ENCODE peak calls at places on chromosomes 11 and 22, in five cellular contexts. N, R, J, D and U are unnamed samples.

GRCh38 chr22:33519140-33519973 is 400.9 kb downstream of the LARGE1 start:
- DNase-seq in N (peak; percentile 56), R (peak; percentile 45), J (peak; percentile 46), D (no peak), U (no peak)

GRCh38 chr22:44550666-44551491 is 52.8 kb upstream of the RTL6 start:
- DNase-seq in N (peak; percentile 94), R (no peak), J (no peak), D (peak; percentile 72), U (peak; percentile 91)

GRCh38 chr22:46652930-46653331 is 32.7 kb downstream of the GRAMD4 start:
- DNase-seq in N (peak; percentile 63), R (no peak), J (no peak), D (peak; percentile 47), U (no peak)

GRCh38 chr22:50303848-50304527 is 3.5 kb downstream of the PLXNB2 start:
- DNase-seq in N (no peak), R (peak; percentile 47), J (no peak), D (no peak), U (no peak)

GRCh38 chr11:64164392-64165312 is 1.3 kb downstream of the MACROD1 start:
- DNase-seq in N (no peak), R (no peak), J (no peak), D (peak; percentile 65), U (no peak)

GRCh38 chr11:134560566-134561347 is 148.7 kb upstream of the B3GAT1 start:
- DNase-seq in N (no peak), R (no peak), J (no peak), D (no peak), U (no peak)

GRCh38 chr11:131581006-131581405 is 210.6 kb downstream of the NTM start:
- DNase-seq in N (no peak), R (no peak), J (no peak), D (no peak), U (no peak)

GRCh38 chr11:115759622-115760527 is 255.7 kb upstream of the CADM1 start:
- DNase-seq in N (no peak), R (peak; percentile 64), J (no peak), D (peak; percentile 50), U (no peak)

GRCh38 chr11:96272542-96273306 is 70.3 kb downstream of the MAML2 start:
- DNase-seq in N (peak; percentile 66), R (no peak), J (no peak), D (no peak), U (no peak)

GRCh38 chr11:119409731-119410130 is 13.2 kb downstream of the THY1 start:
- DNase-seq in N (no peak), R (no peak), J (no peak), D (no peak), U (no peak)

GRCh38 chr11:75762158-75762557 is 6.4 kb upstream of the DGAT2 start:
- DNase-seq in N (no peak), R (no peak), J (no peak), D (no peak), U (no peak)

GRCh38 chr11:9385288-9385902 is 943 bp downstream of the IPO7 start:
- DNase-seq in N (no peak), R (no peak), J (peak; percentile 43), D (no peak), U (no peak)

GRCh38 chr22:39718206-39718605 is 147.7 kb downstream of the CACNA1I start:
- DNase-seq in N (no peak), R (no peak), J (no peak), D (no peak), U (no peak)

GRCh38 chr22:45604239-45604711 is 67.4 kb upstream of the ATXN10 start:
- DNase-seq in N (peak; percentile 59), R (no peak), J (peak; percentile 85), D (no peak), U (no peak)

GRCh38 chr11:45580399-45580798 is 85.0 kb downstream of the CHST1 start:
- DNase-seq in N (peak; percentile 28), R (no peak), J (peak; percentile 11), D (no peak), U (no peak)

GRCh38 chr11:68843703-68844312 is 2.1 kb upstream of the CPT1A start:
- DNase-seq in N (peak; percentile 60), R (peak; percentile 11), J (no peak), D (peak; percentile 87), U (no peak)

GRCh38 chr22:45096256-45096907 is 67.3 kb upstream of the NUP50 start:
- DNase-seq in N (peak; percentile 66), R (peak; percentile 29), J (peak; percentile 64), D (no peak), U (no peak)

GRCh38 chr11:34788642-34789041 is 127.5 kb downstream of the APIP start:
- DNase-seq in N (no peak), R (no peak), J (no peak), D (no peak), U (no peak)

GRCh38 chr22:38079804-38080203 is 4.2 kb downstream of the SLC16A8 start:
- DNase-seq in N (no peak), R (no peak), J (no peak), D (no peak), U (no peak)

GRCh38 chr11:6911946-6912345 is 8.9 kb upstream of the OR2D3 start:
- DNase-seq in N (no peak), R (no peak), J (no peak), D (no peak), U (no peak)

GRCh38 chr11:22371188-22371587 is 33.0 kb downstream of the SLC17A6 start:
- DNase-seq in N (no peak), R (no peak), J (no peak), D (no peak), U (no peak)

GRCh38 chr11:126716456-126717083 is 284.0 kb downstream of the KIRREL3 start:
- DNase-seq in N (peak; percentile 22), R (peak; percentile 37), J (peak; percentile 21), D (no peak), U (no peak)

GRCh38 chr22:36237462-36238347 is 1.6 kb downstream of the APOL2 start:
- DNase-seq in N (peak; percentile 53), R (peak; percentile 41), J (no peak), D (no peak), U (no peak)

GRCh38 chr11:112844530-112844929 is 116.7 kb upstream of the NCAM1 start:
- DNase-seq in N (no peak), R (peak; percentile 38), J (no peak), D (no peak), U (no peak)

GRCh38 chr11:64829536-64830251 is 14.8 kb downstream of the CDC42BPG start:
- DNase-seq in N (no peak), R (no peak), J (no peak), D (no peak), U (no peak)

GRCh38 chr11:11813288-11813962 is 28.3 kb upstream of the USP47 start:
- DNase-seq in N (peak; percentile 94), R (no peak), J (peak; percentile 45), D (no peak), U (peak; percentile 81)

GRCh38 chr11:73307323-73308002 is 613 bp upstream of the ARHGEF17 start:
- DNase-seq in N (peak; percentile 100), R (peak; percentile 91), J (peak; percentile 98), D (peak; percentile 98), U (peak; percentile 98)
- TF ChIP-seq CTCF in N (peak; percentile 83), R (peak; percentile 80), J (peak; percentile 92), D (peak; percentile 84), U (peak; percentile 85)

GRCh38 chr11:2387266-2387982 is 10.3 kb downstream of the CD81 start:
- DNase-seq in N (peak; percentile 51), R (no peak), J (no peak), D (no peak), U (no peak)
- H3K4me3 ChIP-seq in N (no peak overlapping the region), R (no peak overlapping the region), J (no peak overlapping the region), D (peak overlapping the region; percentile 27), U (no peak overlapping the region)

DNA sequence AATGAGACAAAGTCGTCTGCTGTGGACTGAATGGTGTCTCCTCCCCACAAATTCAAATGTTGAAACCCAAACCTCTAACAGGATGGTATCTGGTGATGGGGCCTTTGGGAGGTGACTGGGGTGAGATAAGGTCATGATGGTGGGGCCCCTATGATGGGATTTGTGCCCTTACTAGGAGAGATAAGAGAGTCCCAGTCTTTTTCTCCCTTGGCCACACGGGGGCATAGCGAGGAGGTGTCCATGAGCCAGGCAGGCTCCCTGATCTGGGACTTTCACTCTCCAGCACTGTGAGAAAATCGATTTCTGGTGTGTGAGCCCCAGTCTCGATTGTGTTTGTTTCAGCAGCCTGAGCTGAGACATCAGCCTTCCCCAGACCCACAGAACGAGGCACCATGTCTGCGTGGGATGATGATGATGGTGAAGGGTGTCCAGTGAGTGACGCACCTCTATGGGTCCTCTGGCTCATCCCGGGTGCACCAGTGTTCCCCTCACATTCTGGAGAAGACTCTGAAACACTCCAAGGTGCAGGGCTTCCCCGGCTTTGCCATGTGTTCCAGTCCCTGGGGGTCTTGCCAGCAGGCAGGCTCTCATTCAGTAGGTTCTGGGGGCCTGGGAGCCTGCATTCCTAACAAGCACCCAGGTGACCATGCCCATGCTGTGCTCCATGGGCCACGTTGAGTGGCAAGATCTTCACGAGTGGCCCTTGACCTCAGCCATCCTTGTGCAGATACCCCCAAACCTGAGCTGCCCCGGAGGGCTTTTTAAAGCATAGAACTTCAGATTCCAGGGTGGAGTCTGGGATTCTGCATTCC is 363.0 kb downstream of the CTTN start:
- DNase-seq in N (no peak), R (no peak), J (no peak), D (no peak), U (no peak)
- TF ChIP-seq CTCF in N (no peak), R (no peak), J (no peak), D (no peak), U (no peak)

GRCh38 chr11:125372088-125372487 is 124.0 kb downstream of the FEZ1 start:
- DNase-seq in N (no peak), R (no peak), J (no peak), D (no peak), U (no peak)
- H3K4me3 ChIP-seq in N (no peak overlapping the region), R (no peak overlapping the region), J (no peak overlapping the region), D (no peak overlapping the region), U (no peak overlapping the region)

DNA sequence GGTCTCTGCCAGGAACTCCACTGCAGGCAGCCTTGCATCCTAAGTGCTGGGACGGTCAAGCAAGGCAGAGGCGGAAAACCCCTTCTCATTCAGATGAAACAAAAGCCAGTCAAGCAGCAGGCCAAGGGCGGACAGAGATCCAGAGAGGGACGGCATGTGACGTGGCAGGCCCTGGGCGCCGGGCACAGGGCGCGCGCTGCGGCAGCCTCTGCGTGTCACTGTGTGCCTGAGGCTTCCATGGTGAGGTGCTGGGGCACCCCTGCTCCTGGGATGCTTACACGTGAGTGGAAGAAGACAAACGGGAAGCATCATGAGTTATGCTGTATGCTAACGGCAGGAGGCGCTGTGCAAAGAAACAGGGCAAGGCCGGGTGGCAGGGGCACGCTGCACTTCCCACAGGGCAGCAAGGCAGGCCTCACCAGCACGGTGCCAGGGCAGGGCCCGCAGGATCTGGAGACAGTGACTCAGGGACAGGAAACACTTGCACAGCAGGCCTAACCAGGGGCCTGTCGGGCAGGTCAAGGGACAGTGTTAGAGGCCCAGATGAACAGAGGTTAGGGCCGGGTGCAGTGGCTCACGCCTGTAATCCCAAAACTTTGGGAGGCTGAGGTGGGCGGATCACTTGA is 6.1 kb downstream of the TOLLIP start:
- DNase-seq in N (no peak), R (peak; percentile 26), J (no peak), D (no peak), U (no peak)
- TF ChIP-seq CTCF in N (peak; percentile 25), R (peak; percentile 20), J (peak; percentile 46), D (peak; percentile 11), U (peak; percentile 21)